ENCODE peak calls at places on chromosomes 12 and 14, in eight cellular contexts. X is ELR, M is HTR-8/SVneo, A is caudate nucleus, C is glutamatergic neuron, O is hepatic stellate cell, S is GM04504, U is LoVo. F is an unnamed sample.

GRCh38 chr12:30696486-30696885 is 817 bp upstream of the IPO8 start:
- DNase-seq in X (no peak), M (no peak), A (peak), C (no peak), O (no peak), S (no peak), U (no peak), F (no peak)

GRCh38 chr14:23697689-23698088 is 61.5 kb downstream of the DHRS2 start:
- DNase-seq in X (no peak), M (no peak), A (no peak), C (no peak), O (no peak), S (no peak), U (no peak), F (no peak)

GRCh38 chr14:94354638-94355185 is 31.6 kb upstream of the SERPINA6 start:
- DNase-seq in X (peak), M (no peak), A (no peak), C (no peak), O (no peak), S (no peak), U (no peak), F (no peak)

GRCh38 chr12:107553211-107553765 is 132.3 kb upstream of the PWP1 start:
- DNase-seq in X (no peak), M (no peak), A (no peak), C (no peak), O (no peak), S (no peak), U (no peak), F (no peak)

GRCh38 chr14:70718383-70719123 is 76.8 kb downstream of the TTC9 start:
- DNase-seq in X (no peak), M (no peak), A (no peak), C (no peak), O (no peak), S (no peak), U (peak), F (peak)

GRCh38 chr12:1594295-1595025 is at the start of gene FBXL14:
- DNase-seq in X (peak), M (peak), A (peak), C (peak), O (peak), S (no peak), U (peak), F (peak)

GRCh38 chr12:6981152-6982052 is 10.7 kb downstream of the EMG1 start:
- DNase-seq in X (no peak), M (no peak), A (no peak), C (no peak), O (no peak), S (no peak), U (no peak), F (no peak)

GRCh38 chr14:32608880-32609279 is 279.8 kb downstream of the AKAP6 start:
- DNase-seq in X (no peak), M (no peak), A (no peak), C (no peak), O (no peak), S (no peak), U (no peak), F (peak)

GRCh38 chr12:132834181-132834711 is 5.6 kb upstream of the GOLGA3 start:
- DNase-seq in X (no peak), M (no peak), A (no peak), C (no peak), O (no peak), S (no peak), U (no peak), F (no peak)

GRCh38 chr12:57740656-57741412 is 2.3 kb upstream of the AGAP2 start:
- DNase-seq in X (no peak), M (no peak), A (peak), C (no peak), O (no peak), S (no peak), U (no peak), F (no peak)

GRCh38 chr12:53232641-53233538 is 881 bp upstream of the RARG start:
- DNase-seq in X (peak), M (no peak), A (peak), C (peak), O (peak), S (no peak), U (peak), F (peak)

GRCh38 chr12:22935090-22935489 is 310.1 kb downstream of the ETNK1 start:
- DNase-seq in X (no peak), M (no peak), A (no peak), C (peak), O (peak), S (no peak), U (no peak), F (peak)

GRCh38 chr12:19131020-19131431 is 1.5 kb downstream of the PLEKHA5 start:
- DNase-seq in X (peak), M (peak), A (no peak), C (peak), O (peak), S (no peak), U (peak), F (peak)

GRCh38 chr12:30425445-30425844 is 270.2 kb downstream of the IPO8 start:
- DNase-seq in X (no peak), M (no peak), A (no peak), C (no peak), O (no peak), S (no peak), U (no peak), F (no peak)

GRCh38 chr12:109951751-109952150 is 44.4 kb downstream of the GIT2 start:
- DNase-seq in X (peak), M (peak), A (no peak), C (no peak), O (peak), S (no peak), U (no peak), F (peak)

GRCh38 chr12:11685716-11686115 is 36.2 kb downstream of the ETV6 start:
- DNase-seq in X (no peak), M (no peak), A (no peak), C (no peak), O (no peak), S (no peak), U (no peak), F (no peak)

GRCh38 chr14:64937821-64938193 is 4.7 kb downstream of the GPX2 start:
- DNase-seq in X (peak), M (peak), A (no peak), C (no peak), O (no peak), S (no peak), U (no peak), F (peak)

GRCh38 chr12:27076930-27077329 is 5.4 kb downstream of the C12orf71 start:
- DNase-seq in X (peak), M (peak), A (no peak), C (no peak), O (no peak), S (no peak), U (no peak), F (peak)

GRCh38 chr14:103186894-103187586 is 63.8 kb downstream of the TNFAIP2 start:
- DNase-seq in X (no peak), M (no peak), A (no peak), C (no peak), O (no peak), S (no peak), U (no peak), F (no peak)